ENCODE peak calls at places on chromosomes 7 and 10, in four cellular contexts. One of them, this sample, is unnamed.

GRCh38 chr10:103890688-103891087 is 27.3 kb downstream of the STN1 start:
- DNase-seq in upper lobe of left lung: no peak
- DNase-seq in prostate gland: no peak
- DNase-seq in sigmoid colon: no peak
- DNase-seq in this sample: no peak

GRCh38 chr10:7789390-7789789 is 1.4 kb downstream of the ATP5F1C start:
- DNase-seq in prostate gland: no peak
- DNase-seq in sigmoid colon: no peak
- DNase-seq in upper lobe of left lung: no peak
- DNase-seq in this sample: no peak

GRCh38 chr10:22900841-22901601 is 26.8 kb upstream of the ARMC3 start:
- DNase-seq in prostate gland: no peak
- DNase-seq in upper lobe of left lung: no peak
- DNase-seq in sigmoid colon: no peak
- DNase-seq in this sample: no peak

GRCh38 chr10:131095109-131095580 is 216.4 kb downstream of the TCERG1L start:
- DNase-seq in upper lobe of left lung: no peak
- DNase-seq in sigmoid colon: no peak
- DNase-seq in prostate gland: peak; percentile 36
- DNase-seq in this sample: no peak

GRCh38 chr7:17651926-17652385 is 288.3 kb downstream of the SNX13 start:
- DNase-seq in upper lobe of left lung: no peak
- DNase-seq in sigmoid colon: peak; percentile 69
- DNase-seq in prostate gland: no peak
- DNase-seq in this sample: no peak

GRCh38 chr10:46549171-46550075 is 7.0 kb downstream of the GPRIN2 start:
- DNase-seq in sigmoid colon: peak; percentile 68
- DNase-seq in upper lobe of left lung: peak; percentile 26
- DNase-seq in prostate gland: peak; percentile 5
- DNase-seq in this sample: no peak

GRCh38 chr10:59674211-59674836 is 35.3 kb downstream of the SLC16A9 start:
- DNase-seq in sigmoid colon: no peak
- DNase-seq in prostate gland: no peak
- DNase-seq in upper lobe of left lung: no peak
- DNase-seq in this sample: no peak

GRCh38 chr7:1210979-1211608 is 21.6 kb upstream of the UNCX start:
- DNase-seq in prostate gland: no peak
- DNase-seq in sigmoid colon: no peak
- DNase-seq in upper lobe of left lung: no peak
- DNase-seq in this sample: no peak

GRCh38 chr10:91528080-91528479 is 104.8 kb downstream of the PPP1R3C start:
- DNase-seq in upper lobe of left lung: no peak
- DNase-seq in prostate gland: no peak
- DNase-seq in sigmoid colon: no peak
- DNase-seq in this sample: no peak

GRCh38 chr7:149147730-149148653 is 739 bp downstream of the ZNF398 start:
- DNase-seq in sigmoid colon: peak; percentile 70
- DNase-seq in prostate gland: no peak
- DNase-seq in upper lobe of left lung: peak; percentile 63
- DNase-seq in this sample: peak; percentile 59

GRCh38 chr10:113026679-113027078 is 76.6 kb downstream of the TCF7L2 start:
- DNase-seq in sigmoid colon: no peak
- DNase-seq in prostate gland: no peak
- DNase-seq in upper lobe of left lung: no peak
- DNase-seq in this sample: no peak

GRCh38 chr7:87404674-87405073 is 59.2 kb downstream of the CROT start:
- DNase-seq in prostate gland: no peak
- DNase-seq in upper lobe of left lung: no peak
- DNase-seq in sigmoid colon: no peak
- DNase-seq in this sample: no peak

GRCh38 chr10:132094581-132095234 is 29.0 kb downstream of the JAKMIP3 start:
- DNase-seq in upper lobe of left lung: no peak
- DNase-seq in prostate gland: no peak
- DNase-seq in sigmoid colon: no peak
- DNase-seq in this sample: no peak

GRCh38 chr10:78960316-78960800 is 108.4 kb upstream of the ZMIZ1 start:
- DNase-seq in prostate gland: peak; percentile 51
- DNase-seq in upper lobe of left lung: peak; percentile 65
- DNase-seq in sigmoid colon: peak; percentile 96
- DNase-seq in this sample: no peak

GRCh38 chr10:116752969-116753665 is 10.8 kb upstream of the HSPA12A start:
- DNase-seq in sigmoid colon: peak; percentile 64
- DNase-seq in upper lobe of left lung: no peak
- DNase-seq in prostate gland: no peak
- DNase-seq in this sample: no peak

GRCh38 chr10:114544045-114544659 is 113.9 kb downstream of the ABLIM1 start:
- DNase-seq in prostate gland: no peak
- DNase-seq in upper lobe of left lung: peak; percentile 49
- DNase-seq in sigmoid colon: no peak
- DNase-seq in this sample: peak; percentile 65

GRCh38 chr10:103553743-103554487 is 60.4 kb downstream of the NEURL1 start:
- DNase-seq in prostate gland: no peak
- DNase-seq in upper lobe of left lung: no peak
- DNase-seq in sigmoid colon: no peak
- DNase-seq in this sample: no peak

GRCh38 chr7:78752554-78752953 is 700.9 kb downstream of the MAGI2 start:
- DNase-seq in sigmoid colon: no peak
- DNase-seq in prostate gland: no peak
- DNase-seq in upper lobe of left lung: no peak
- DNase-seq in this sample: no peak

GRCh38 chr7:31921047-31921446 is 149.2 kb downstream of the PDE1C start:
- DNase-seq in upper lobe of left lung: no peak
- DNase-seq in prostate gland: no peak
- DNase-seq in sigmoid colon: no peak
- DNase-seq in this sample: no peak

DNA sequence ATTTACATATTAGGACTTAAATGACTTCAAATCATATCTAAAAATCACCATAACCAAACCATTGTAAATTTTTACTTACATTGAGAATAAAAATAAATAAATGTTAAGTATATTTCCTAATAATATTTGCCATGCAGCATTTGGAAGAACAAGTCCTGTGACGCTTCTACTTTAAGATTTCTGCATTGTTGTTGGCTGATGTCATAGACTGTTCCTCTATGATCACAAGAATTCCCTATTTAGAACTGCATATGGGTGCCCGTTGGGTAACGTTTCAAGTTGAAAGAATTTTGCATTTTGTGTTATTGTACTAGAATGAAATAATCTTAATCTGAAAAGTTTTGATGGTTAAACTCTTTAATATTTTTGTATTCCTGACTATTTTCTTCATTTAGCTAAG is 5.1 kb upstream of the ITGB1 start:
- DNase-seq in sigmoid colon: no peak
- DNase-seq in upper lobe of left lung: no peak
- DNase-seq in prostate gland: no peak
- DNase-seq in this sample: no peak
- TF ChIP-seq POLR2AphosphoS5 in sigmoid colon: peak; percentile 69
- TF ChIP-seq POLR2AphosphoS5 in upper lobe of left lung: no peak
- TF ChIP-seq POLR2AphosphoS5 in prostate gland: no peak
- TF ChIP-seq POLR2AphosphoS5 in this sample: no peak

DNA sequence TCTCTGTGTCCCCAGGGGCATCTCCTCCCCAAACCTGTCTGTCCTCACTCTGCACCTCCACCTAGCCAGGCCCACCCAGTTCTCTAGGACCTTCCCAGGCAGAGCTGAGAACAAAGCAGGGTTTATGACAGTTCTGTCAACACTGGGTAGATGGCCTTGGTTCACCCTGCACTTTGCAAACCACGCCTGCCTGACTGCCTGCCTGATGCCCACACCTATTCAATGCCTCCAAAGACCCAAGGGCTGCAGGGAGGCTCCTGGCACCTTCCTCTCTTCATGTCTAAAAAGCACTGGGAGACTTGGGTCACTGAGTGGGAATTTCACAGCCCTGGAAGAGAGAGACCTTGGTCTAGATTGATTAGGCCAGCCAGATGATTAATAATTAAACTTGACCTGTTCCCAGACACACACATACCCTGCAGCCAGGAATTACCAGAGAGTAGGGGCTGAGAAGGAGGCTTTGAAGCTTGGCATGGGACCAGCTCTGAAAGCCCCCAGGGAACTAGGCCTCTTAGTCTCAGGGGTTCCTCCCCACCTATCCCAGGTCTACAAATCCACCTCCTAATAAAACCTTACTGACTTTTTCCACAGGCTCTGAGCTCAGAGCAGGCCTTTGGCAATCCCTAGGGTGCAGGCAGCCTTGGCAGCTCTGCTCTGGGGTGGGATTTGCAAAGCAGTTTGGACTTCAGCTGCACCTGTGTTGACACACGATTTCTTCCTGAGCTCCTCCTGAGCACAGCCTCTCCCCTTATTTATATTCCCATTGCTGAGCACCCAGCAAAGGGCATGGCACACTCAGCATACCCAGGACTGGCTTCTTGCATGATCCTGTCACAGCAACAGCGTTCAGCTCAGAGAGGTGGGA is 25.7 kb upstream of the PDCD4 start:
- DNase-seq in upper lobe of left lung: no peak
- DNase-seq in prostate gland: peak; percentile 86
- DNase-seq in sigmoid colon: peak; percentile 44
- DNase-seq in this sample: no peak
- TF ChIP-seq POLR2A in upper lobe of left lung: no peak
- TF ChIP-seq POLR2A in prostate gland: no peak
- TF ChIP-seq POLR2A in sigmoid colon: no peak
- TF ChIP-seq POLR2A in this sample: no peak

DNA sequence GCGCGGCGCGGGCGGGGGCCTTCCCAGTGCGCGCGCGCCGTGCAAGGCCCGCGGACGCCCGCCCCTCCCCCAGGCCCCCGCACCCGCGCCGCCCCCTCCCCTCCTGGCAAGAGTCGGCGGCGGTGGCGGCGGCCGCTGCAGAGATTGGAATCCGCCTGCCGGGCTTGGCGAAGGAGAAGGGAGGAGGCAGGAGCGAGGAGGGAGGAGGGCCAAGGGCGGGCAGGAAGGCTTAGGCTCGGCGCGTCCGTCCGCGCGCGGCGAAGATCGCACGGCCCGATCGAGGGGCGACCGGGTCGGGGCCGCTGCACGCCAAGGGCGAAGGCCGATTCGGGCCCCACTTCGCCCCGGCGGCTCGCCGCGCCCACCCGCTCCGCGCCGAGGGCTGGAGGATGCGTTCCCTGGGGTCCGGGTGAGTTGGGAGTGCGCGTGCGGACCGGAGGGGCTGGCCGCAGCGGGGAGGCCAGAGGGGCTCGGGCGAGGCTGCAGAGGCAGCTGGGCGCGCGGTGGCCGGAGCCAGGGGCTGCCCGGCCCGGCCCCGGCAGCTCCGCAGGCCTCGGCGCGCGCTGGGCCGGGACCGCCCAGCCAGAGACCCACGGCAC is at the start of gene BMPR1A:
- DNase-seq in upper lobe of left lung: peak; percentile 85
- DNase-seq in sigmoid colon: no peak
- DNase-seq in prostate gland: peak; percentile 89
- DNase-seq in this sample: peak; percentile 30
- TF ChIP-seq POLR2AphosphoS5 in upper lobe of left lung: peak; percentile 58
- TF ChIP-seq POLR2AphosphoS5 in sigmoid colon: peak; percentile 87
- TF ChIP-seq POLR2AphosphoS5 in prostate gland: peak; percentile 63
- TF ChIP-seq POLR2AphosphoS5 in this sample: no peak

GRCh38 chr7:30282735-30283134 is 1.7 kb upstream of the ZNRF2 start:
- DNase-seq in prostate gland: no peak
- DNase-seq in sigmoid colon: no peak
- DNase-seq in upper lobe of left lung: no peak
- DNase-seq in this sample: no peak

GRCh38 chr7:30286749-30287148 is 2.4 kb downstream of the ZNRF2 start:
- DNase-seq in upper lobe of left lung: no peak
- DNase-seq in prostate gland: no peak
- DNase-seq in sigmoid colon: no peak
- DNase-seq in this sample: no peak

GRCh38 chr7:30285531-30286284 is 1.3 kb downstream of the ZNRF2 start:
- DNase-seq in sigmoid colon: no peak
- DNase-seq in upper lobe of left lung: peak; percentile 49
- DNase-seq in prostate gland: peak; percentile 20
- DNase-seq in this sample: no peak

GRCh38 chr7:30285067-30285530 is 702 bp downstream of the ZNRF2 start:
- DNase-seq in prostate gland: peak; percentile 10
- DNase-seq in sigmoid colon: peak; percentile 68
- DNase-seq in upper lobe of left lung: peak; percentile 28
- DNase-seq in this sample: peak; percentile 19

GRCh38 chr7:30284298-30285066 is at the start of gene ZNRF2:
- DNase-seq in prostate gland: peak; percentile 99
- DNase-seq in upper lobe of left lung: peak; percentile 100
- DNase-seq in sigmoid colon: peak; percentile 100
- DNase-seq in this sample: peak; percentile 81
- TF ChIP-seq POLR2A in prostate gland: peak; percentile 79
- TF ChIP-seq POLR2A in upper lobe of left lung: peak; percentile 81
- TF ChIP-seq POLR2A in sigmoid colon: peak; percentile 30
- TF ChIP-seq POLR2A in this sample: peak; percentile 43

DNA sequence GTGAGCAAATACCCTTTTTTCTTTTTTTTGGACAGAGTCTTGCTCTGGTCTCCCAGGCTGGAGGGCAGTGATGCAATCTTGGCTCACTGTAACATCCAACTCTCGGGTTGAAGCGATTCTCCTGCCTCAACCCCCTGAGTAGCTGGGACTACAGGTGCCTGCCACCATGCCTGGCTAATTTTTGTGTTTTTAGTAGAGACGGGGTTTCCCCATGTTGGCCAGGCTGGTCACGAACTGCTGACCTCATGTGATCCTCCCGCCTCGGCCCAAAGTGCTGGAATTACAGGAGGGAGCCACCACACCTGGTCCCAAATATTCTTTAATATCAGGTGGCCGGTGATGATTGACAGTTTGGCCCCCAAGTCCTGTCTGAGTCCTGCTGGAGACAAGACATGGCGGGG is 6.6 kb downstream of the LAT2 start:
- DNase-seq in prostate gland: no peak
- DNase-seq in upper lobe of left lung: no peak
- DNase-seq in sigmoid colon: no peak
- DNase-seq in this sample: no peak
- TF ChIP-seq POLR2AphosphoS5 in prostate gland: no peak
- TF ChIP-seq POLR2AphosphoS5 in upper lobe of left lung: no peak
- TF ChIP-seq POLR2AphosphoS5 in sigmoid colon: no peak
- TF ChIP-seq POLR2AphosphoS5 in this sample: no peak

DNA sequence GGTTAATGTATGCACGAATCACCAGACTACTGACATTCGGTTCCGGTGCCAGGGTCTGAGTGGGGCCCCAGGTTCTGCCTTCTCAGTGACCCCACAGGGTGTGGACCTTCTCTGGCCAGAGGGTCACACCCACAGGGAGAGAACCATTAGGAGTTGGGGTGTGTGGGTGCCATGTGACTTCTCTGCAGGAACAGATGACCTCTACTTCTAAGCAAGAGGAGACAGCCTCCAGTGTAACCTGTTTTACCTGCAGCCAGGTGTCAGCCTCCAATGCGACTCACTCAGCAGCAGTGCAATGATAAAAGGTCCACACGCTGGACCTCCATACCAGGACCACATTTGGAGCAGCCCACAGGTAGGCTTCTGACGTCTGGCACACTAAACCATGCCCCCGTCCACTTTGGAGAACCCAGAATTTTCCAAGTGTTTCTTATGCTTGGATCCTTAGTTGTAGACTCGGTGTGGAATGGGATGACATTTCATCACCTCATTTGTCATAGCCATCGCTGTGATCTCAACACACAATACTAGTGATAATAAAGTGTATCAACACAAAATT is 16.2 kb upstream of the INSIG1 start:
- DNase-seq in upper lobe of left lung: peak; percentile 18
- DNase-seq in prostate gland: no peak
- DNase-seq in sigmoid colon: peak; percentile 21
- DNase-seq in this sample: no peak
- TF ChIP-seq POLR2A in upper lobe of left lung: no peak
- TF ChIP-seq POLR2A in prostate gland: no peak
- TF ChIP-seq POLR2A in sigmoid colon: no peak
- TF ChIP-seq POLR2A in this sample: no peak

GRCh38 chr7:22350466-22351328 is 6.3 kb downstream of the RAPGEF5 start:
- DNase-seq in prostate gland: peak; percentile 34
- DNase-seq in sigmoid colon: no peak
- DNase-seq in upper lobe of left lung: no peak
- DNase-seq in this sample: no peak
- TF ChIP-seq POLR2AphosphoS5 in prostate gland: peak; percentile 69
- TF ChIP-seq POLR2AphosphoS5 in sigmoid colon: no peak
- TF ChIP-seq POLR2AphosphoS5 in upper lobe of left lung: peak; percentile 46
- TF ChIP-seq POLR2AphosphoS5 in this sample: no peak

This sample was measured in GM12892.